ENCODE peak calls at places on chromosomes 1 and 21, in eight cellular contexts. L, K, U, B, E, Y, F and Z are unnamed samples.

GRCh38 chr21:46035809-46036695 is 54.5 kb downstream of the COL6A1 start:
- DNase-seq in L (peak; percentile 95), K (no peak), U (no peak), B (no peak), E (no peak), Y (no peak), F (no peak), Z (no peak)

GRCh38 chr1:32636793-32637561 is 13.4 kb downstream of the ZBTB8OS start:
- DNase-seq in L (no peak), K (no peak), U (no peak), B (no peak), E (no peak), Y (no peak), F (no peak), Z (no peak)

GRCh38 chr1:113389953-113390834 is at the start of gene MAGI3:
- DNase-seq in L (peak; percentile 98), K (peak; percentile 93), U (peak; percentile 98), B (peak; percentile 99), E (peak; percentile 96), Y (peak; percentile 98), F (peak; percentile 68), Z (peak; percentile 96)

GRCh38 chr21:27275294-27275927 is 308.5 kb upstream of the ADAMTS5 start:
- DNase-seq in L (peak; percentile 88), K (peak; percentile 15), U (no peak), B (no peak), E (no peak), Y (no peak), F (no peak), Z (no peak)

GRCh38 chr21:38822754-38823374 is 17.1 kb downstream of the ETS2 start:
- DNase-seq in L (no peak), K (no peak), U (no peak), B (no peak), E (no peak), Y (peak; percentile 35), F (no peak), Z (no peak)

GRCh38 chr21:42565206-42565810 is 51.7 kb downstream of the SLC37A1 start:
- DNase-seq in L (no peak), K (no peak), U (no peak), B (no peak), E (no peak), Y (no peak), F (no peak), Z (no peak)

GRCh38 chr1:37308571-37308960 is 165.8 kb upstream of the ZC3H12A start:
- DNase-seq in L (no peak), K (no peak), U (no peak), B (no peak), E (no peak), Y (no peak), F (no peak), Z (no peak)

GRCh38 chr1:67294836-67295622 is 12.6 kb upstream of the IL12RB2 start:
- DNase-seq in L (no peak), K (no peak), U (no peak), B (no peak), E (no peak), Y (no peak), F (no peak), Z (no peak)

GRCh38 chr1:7869136-7869905 is 16.5 kb upstream of the UTS2 start:
- DNase-seq in L (peak; percentile 35), K (no peak), U (no peak), B (no peak), E (no peak), Y (no peak), F (no peak), Z (no peak)

GRCh38 chr1:44723064-44723463 is 7.9 kb downstream of the RNU5D-1 start:
- DNase-seq in L (no peak), K (no peak), U (no peak), B (no peak), E (no peak), Y (no peak), F (no peak), Z (no peak)

GRCh38 chr1:202286622-202287097 is 55.1 kb downstream of the UBE2T start:
- DNase-seq in L (peak; percentile 1), K (no peak), U (no peak), B (no peak), E (peak; percentile 59), Y (no peak), F (no peak), Z (no peak)

GRCh38 chr1:25193151-25193742 is 39.1 kb downstream of the SYF2 start:
- DNase-seq in L (no peak), K (no peak), U (no peak), B (peak; percentile 26), E (no peak), Y (no peak), F (no peak), Z (no peak)

GRCh38 chr1:1597275-1597930 is 2.5 kb downstream of the FNDC10 start:
- DNase-seq in L (no peak), K (peak; percentile 79), U (peak; percentile 70), B (peak; percentile 57), E (no peak), Y (peak; percentile 66), F (no peak), Z (peak; percentile 61)

GRCh38 chr1:198523183-198523942 is 17.1 kb downstream of the ATP6V1G3 start:
- DNase-seq in L (no peak), K (no peak), U (peak; percentile 33), B (no peak), E (no peak), Y (no peak), F (no peak), Z (no peak)

GRCh38 chr1:198519639-198520501 is 20.6 kb downstream of the ATP6V1G3 start:
- DNase-seq in L (no peak), K (no peak), U (no peak), B (no peak), E (no peak), Y (no peak), F (no peak), Z (no peak)

GRCh38 chr1:198517623-198518022 is 22.9 kb downstream of the ATP6V1G3 start:
- DNase-seq in L (no peak), K (no peak), U (no peak), B (no peak), E (no peak), Y (no peak), F (no peak), Z (no peak)

GRCh38 chr1:198520524-198521254 is 19.8 kb downstream of the ATP6V1G3 start:
- DNase-seq in L (no peak), K (no peak), U (no peak), B (no peak), E (no peak), Y (no peak), F (peak; percentile 55), Z (no peak)
- TF ChIP-seq USF2 in L (no peak), K (no peak), U (no peak), B (no peak), E (no peak), Y (no peak), F (no peak), Z (no peak)

GRCh38 chr1:98386675-98387440 is 274.7 kb upstream of the SNX7 start:
- DNase-seq in L (no peak), K (no peak), U (no peak), B (no peak), E (no peak), Y (no peak), F (no peak), Z (no peak)
- TF ChIP-seq USF2 in L (no peak), K (no peak), U (no peak), B (no peak), E (no peak), Y (no peak), F (no peak), Z (no peak)

DNA sequence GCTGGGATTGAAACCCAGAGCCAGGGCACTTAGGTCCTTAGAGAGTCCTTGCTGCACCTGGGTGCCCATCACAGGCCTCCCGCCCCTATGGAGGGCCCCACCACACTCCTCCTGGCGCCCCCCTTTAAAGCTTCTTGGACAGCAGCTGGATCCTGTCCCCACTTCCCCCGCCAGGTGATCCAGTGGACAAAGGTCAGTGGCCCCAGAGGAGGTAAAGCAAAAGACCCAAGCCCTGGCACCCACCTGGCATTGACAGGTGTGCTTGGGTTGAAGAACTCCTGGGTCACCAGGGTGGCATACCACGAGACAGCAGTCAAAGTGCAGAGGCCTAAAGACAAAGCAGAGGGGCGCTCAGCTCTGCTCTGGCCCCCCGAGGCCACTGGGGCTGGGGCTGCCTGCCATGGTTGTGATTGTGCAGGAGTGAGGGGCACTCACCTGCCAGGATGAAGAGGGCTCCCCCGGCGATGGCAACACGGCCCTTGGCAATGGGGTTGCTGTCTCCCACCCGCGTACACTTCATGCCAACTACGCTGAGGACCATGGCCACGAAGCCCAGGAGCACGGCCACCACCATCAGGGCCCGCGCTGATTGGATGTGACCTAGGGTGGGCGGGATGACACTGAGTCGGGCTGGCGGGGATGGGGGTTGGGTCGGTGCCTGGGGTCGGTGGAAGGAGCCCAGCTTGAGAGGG is 1.9 kb downstream of the CLDN19 start:
- DNase-seq in L (no peak), K (no peak), U (no peak), B (no peak), E (no peak), Y (no peak), F (no peak), Z (no peak)
- TF ChIP-seq USF2 in L (no peak), K (no peak), U (no peak), B (no peak), E (no peak), Y (no peak), F (no peak), Z (no peak)

GRCh38 chr1:206864939-206865671 is at the start of gene IL20:
- DNase-seq in L (peak; percentile 80), K (peak; percentile 52), U (peak; percentile 87), B (peak; percentile 91), E (peak; percentile 36), Y (peak; percentile 96), F (peak; percentile 31), Z (peak; percentile 40)
- TF ChIP-seq USF2 in L (no peak), K (no peak), U (no peak), B (no peak), E (no peak), Y (no peak), F (no peak), Z (no peak)

GRCh38 chr21:33437140-33437539 is 33.9 kb downstream of the IFNGR2 start:
- DNase-seq in L (no peak), K (no peak), U (no peak), B (no peak), E (no peak), Y (no peak), F (no peak), Z (no peak)

GRCh38 chr21:33433001-33433400 is 29.8 kb downstream of the IFNGR2 start:
- DNase-seq in L (no peak), K (no peak), U (no peak), B (no peak), E (no peak), Y (no peak), F (no peak), Z (no peak)

GRCh38 chr21:33432496-33432895 is 29.3 kb downstream of the IFNGR2 start:
- DNase-seq in L (no peak), K (no peak), U (no peak), B (no peak), E (no peak), Y (no peak), F (peak; percentile 63), Z (no peak)

GRCh38 chr21:33433425-33434114 is 30.4 kb downstream of the IFNGR2 start:
- DNase-seq in L (no peak), K (no peak), U (no peak), B (no peak), E (no peak), Y (no peak), F (no peak), Z (no peak)

GRCh38 chr21:33434770-33435360 is 31.7 kb downstream of the IFNGR2 start:
- DNase-seq in L (peak; percentile 96), K (no peak), U (peak; percentile 54), B (no peak), E (no peak), Y (no peak), F (peak; percentile 99), Z (peak; percentile 30)
- TF ChIP-seq USF2 in L (no peak), K (no peak), U (no peak), B (no peak), E (no peak), Y (no peak), F (no peak), Z (no peak)

GRCh38 chr1:55363261-55363660 is 148.1 kb upstream of the USP24 start:
- DNase-seq in L (peak; percentile 81), K (no peak), U (no peak), B (no peak), E (no peak), Y (no peak), F (no peak), Z (no peak)
- TF ChIP-seq USF2 in L (no peak), K (no peak), U (no peak), B (no peak), E (no peak), Y (no peak), F (no peak), Z (no peak)